ENCODE peak calls at places on chromosomes 11 and 22, in nine cellular contexts. H is AG10803, E is mesothelial cell of epicardium, V is PC-3, N is fibroblast of mammary gland, D is Calu3, L is tibial artery, R is uterus, X is pancreas. U is an unnamed sample.

GRCh38 chr11:74612877-74613276 is 20.5 kb downstream of the POLD3 start:
- DNase-seq in H (peak; percentile 28), E (no peak), V (no peak), N (no peak), D (no peak), L (no peak), R (no peak), X (no peak), U (no peak)

GRCh38 chr11:67354314-67355022 is 1.1 kb upstream of the POLD4 start:
- DNase-seq in H (peak; percentile 91), E (no peak), V (peak; percentile 99), N (peak; percentile 99), D (peak; percentile 87), L (peak; percentile 92), R (peak; percentile 77), X (peak; percentile 75), U (peak; percentile 97)

GRCh38 chr11:47152953-47153950 is 23.4 kb downstream of the ARFGAP2 start:
- DNase-seq in H (peak; percentile 88), E (no peak), V (peak; percentile 79), N (peak; percentile 82), D (peak; percentile 86), L (peak; percentile 82), R (peak; percentile 85), X (peak; percentile 85), U (peak; percentile 65)

GRCh38 chr11:19351426-19351825 is 110.7 kb upstream of the E2F8 start:
- DNase-seq in H (no peak), E (no peak), V (no peak), N (no peak), D (no peak), L (no peak), R (no peak), X (no peak), U (no peak)

GRCh38 chr11:65420506-65421203 is 1.9 kb upstream of the NEAT1 start:
- DNase-seq in H (no peak), E (no peak), V (no peak), N (no peak), D (no peak), L (no peak), R (no peak), X (no peak), U (no peak)

GRCh38 chr11:73210916-73211667 is 7.0 kb upstream of the P2RY2 start:
- DNase-seq in H (no peak), E (no peak), V (no peak), N (peak; percentile 11), D (no peak), L (no peak), R (no peak), X (no peak), U (no peak)

GRCh38 chr11:9613830-9614762 is 40.6 kb downstream of the WEE1 start:
- DNase-seq in H (peak; percentile 83), E (peak; percentile 80), V (peak; percentile 81), N (peak; percentile 64), D (peak; percentile 94), L (peak; percentile 76), R (peak; percentile 88), X (peak; percentile 88), U (peak; percentile 68)

GRCh38 chr11:30392221-30392784 is 69.4 kb downstream of the ARL14EP start:
- DNase-seq in H (no peak), E (no peak), V (no peak), N (no peak), D (no peak), L (no peak), R (no peak), X (no peak), U (peak; percentile 0)

GRCh38 chr22:49928571-49929552 is 10.4 kb downstream of the CRELD2 start:
- DNase-seq in H (no peak), E (no peak), V (no peak), N (no peak), D (no peak), L (no peak), R (no peak), X (peak; percentile 25), U (no peak)

GRCh38 chr22:49928185-49928495 is 9.7 kb downstream of the CRELD2 start:
- DNase-seq in H (no peak), E (no peak), V (no peak), N (no peak), D (no peak), L (no peak), R (no peak), X (no peak), U (no peak)

GRCh38 chr22:49930128-49930527 is 11.7 kb downstream of the CRELD2 start:
- DNase-seq in H (no peak), E (no peak), V (no peak), N (no peak), D (no peak), L (no peak), R (no peak), X (peak; percentile 38), U (no peak)

GRCh38 chr22:49930596-49931412 is 12.4 kb downstream of the CRELD2 start:
- DNase-seq in H (peak; percentile 69), E (no peak), V (peak; percentile 85), N (peak; percentile 58), D (peak; percentile 91), L (peak; percentile 80), R (no peak), X (peak; percentile 84), U (peak; percentile 66)

GRCh38 chr22:49929553-49929979 is 11.1 kb downstream of the CRELD2 start:
- DNase-seq in H (no peak), E (peak; percentile 70), V (peak; percentile 62), N (peak; percentile 15), D (peak; percentile 89), L (no peak), R (peak; percentile 63), X (peak; percentile 51), U (no peak)
- TF ChIP-seq CTCF in H (peak; percentile 30), E (peak; percentile 94), V (peak; percentile 57), N (peak; percentile 18), D (peak; percentile 92), L (peak; percentile 72), R (peak; percentile 62), X (peak; percentile 80), U (peak; percentile 95)

GRCh38 chr11:68372114-68372513 is 59.7 kb downstream of the LRP5 start:
- DNase-seq in H (no peak), E (no peak), V (no peak), N (no peak), D (no peak), L (no peak), R (peak; percentile 54), X (no peak), U (no peak)

GRCh38 chr11:68370211-68371111 is 58.1 kb downstream of the LRP5 start:
- DNase-seq in H (peak; percentile 47), E (no peak), V (no peak), N (no peak), D (no peak), L (peak; percentile 51), R (no peak), X (no peak), U (no peak)

GRCh38 chr11:68372625-68373024 is 60.2 kb downstream of the LRP5 start:
- DNase-seq in H (no peak), E (no peak), V (no peak), N (no peak), D (no peak), L (no peak), R (no peak), X (no peak), U (no peak)

GRCh38 chr11:68369756-68370155 is 57.4 kb downstream of the LRP5 start:
- DNase-seq in H (no peak), E (no peak), V (no peak), N (no peak), D (no peak), L (no peak), R (no peak), X (no peak), U (no peak)

GRCh38 chr11:68371176-68372041 is 59.0 kb downstream of the LRP5 start:
- DNase-seq in H (peak; percentile 44), E (no peak), V (no peak), N (no peak), D (no peak), L (peak; percentile 36), R (no peak), X (no peak), U (no peak)
- TF ChIP-seq CTCF in H (no peak), E (no peak), V (no peak), N (no peak), D (no peak), L (no peak), R (no peak), X (no peak), U (no peak)

GRCh38 chr22:18935889-18936529 is at the start of gene PRODH:
- DNase-seq in H (no peak), E (no peak), V (no peak), N (no peak), D (no peak), L (no peak), R (no peak), X (no peak), U (no peak)

GRCh38 chr22:18927573-18927972 is 8.5 kb downstream of the PRODH start:
- DNase-seq in H (no peak), E (no peak), V (no peak), N (no peak), D (no peak), L (no peak), R (no peak), X (no peak), U (no peak)

GRCh38 chr22:18933914-18934313 is 2.2 kb downstream of the PRODH start:
- DNase-seq in H (no peak), E (no peak), V (no peak), N (no peak), D (no peak), L (no peak), R (no peak), X (no peak), U (no peak)

GRCh38 chr22:18929459-18929858 is 6.6 kb downstream of the PRODH start:
- DNase-seq in H (no peak), E (no peak), V (no peak), N (no peak), D (no peak), L (peak; percentile 73), R (no peak), X (no peak), U (no peak)

GRCh38 chr22:18931905-18932652 is 4.0 kb downstream of the PRODH start:
- DNase-seq in H (no peak), E (no peak), V (no peak), N (no peak), D (no peak), L (no peak), R (no peak), X (no peak), U (no peak)
- TF ChIP-seq CTCF in H (no peak), E (no peak), V (no peak), N (no peak), D (no peak), L (no peak), R (no peak), X (no peak), U (no peak)

GRCh38 chr22:43988960-43989359 is 33.7 kb downstream of the SAMM50 start:
- DNase-seq in H (no peak), E (no peak), V (no peak), N (no peak), D (no peak), L (no peak), R (no peak), X (no peak), U (no peak)

GRCh38 chr22:43993072-43993760 is 30.9 kb upstream of the PARVB start:
- DNase-seq in H (peak; percentile 58), E (peak; percentile 39), V (peak; percentile 54), N (peak; percentile 64), D (peak; percentile 53), L (peak; percentile 32), R (peak; percentile 64), X (no peak), U (peak; percentile 33)

GRCh38 chr22:43990044-43990443 is 34.1 kb upstream of the PARVB start:
- DNase-seq in H (no peak), E (no peak), V (no peak), N (no peak), D (no peak), L (no peak), R (no peak), X (no peak), U (no peak)

GRCh38 chr22:43992331-43992821 is 31.7 kb upstream of the PARVB start:
- DNase-seq in H (peak; percentile 85), E (no peak), V (peak; percentile 42), N (peak; percentile 54), D (no peak), L (no peak), R (no peak), X (no peak), U (peak; percentile 93)

DNA sequence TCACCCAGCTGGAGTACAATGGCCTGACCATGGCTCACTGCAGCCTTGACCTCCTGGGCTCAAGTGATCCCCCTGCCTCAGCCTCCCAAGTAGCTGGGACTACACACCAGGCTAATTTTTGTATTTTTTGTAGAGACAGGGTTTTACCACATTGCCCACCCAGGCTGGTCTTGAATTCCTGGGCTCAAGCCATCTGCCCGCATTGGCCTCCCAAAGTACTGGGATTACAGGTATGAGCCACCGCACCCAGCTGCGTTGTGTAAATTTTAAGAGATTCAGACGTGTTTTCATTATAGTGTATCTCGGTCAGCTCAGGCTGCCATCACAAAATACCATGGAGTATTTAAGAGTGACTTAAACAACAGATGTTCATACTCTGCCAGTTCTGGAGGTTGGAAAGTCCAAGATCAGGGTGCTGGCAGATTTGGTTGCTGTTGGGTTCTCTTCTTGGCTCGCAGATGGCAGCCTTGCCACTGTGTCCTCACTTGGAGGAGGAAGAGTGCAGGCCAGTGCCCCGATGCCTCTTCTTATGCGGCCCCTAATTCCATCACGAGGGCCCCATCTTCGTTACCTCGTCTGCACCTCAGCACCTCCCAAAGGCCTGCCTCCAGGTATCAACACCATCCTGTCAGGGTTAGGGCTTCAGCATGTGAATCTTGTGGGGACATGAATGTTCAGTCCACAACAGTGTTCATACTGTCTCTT is 32.6 kb upstream of the PARVB start:
- DNase-seq in H (no peak), E (no peak), V (no peak), N (no peak), D (no peak), L (no peak), R (no peak), X (no peak), U (no peak)
- TF ChIP-seq CTCF in H (no peak), E (no peak), V (no peak), N (no peak), D (no peak), L (no peak), R (no peak), X (no peak), U (no peak)

U was measured in HFFc6.